ENCODE peak calls at places on chromosome 6, in six cellular contexts. One of them, this sample, is unnamed.

GRCh38 chr6:138105880-138106664 is 1.1 kb downstream of the PERP start:
- DNase-seq in SK-N-SH: no peak
- DNase-seq in GM23248: peak
- DNase-seq in HCT116: no peak
- DNase-seq in neural progenitor cell: peak
- DNase-seq in MM.1S: peak
- DNase-seq in this sample: peak

GRCh38 chr6:159065751-159066329 is 21.0 kb upstream of the TAGAP start:
- DNase-seq in SK-N-SH: no peak
- DNase-seq in MM.1S: no peak
- DNase-seq in neural progenitor cell: no peak
- DNase-seq in GM23248: no peak
- DNase-seq in HCT116: no peak
- DNase-seq in this sample: no peak

GRCh38 chr6:79717989-79718388 is 86.9 kb downstream of the SH3BGRL2 start:
- DNase-seq in neural progenitor cell: no peak
- DNase-seq in GM23248: no peak
- DNase-seq in MM.1S: no peak
- DNase-seq in SK-N-SH: no peak
- DNase-seq in HCT116: no peak
- DNase-seq in this sample: no peak

GRCh38 chr6:43893073-43893472 is 123.1 kb downstream of the VEGFA start:
- DNase-seq in HCT116: no peak
- DNase-seq in MM.1S: no peak
- DNase-seq in neural progenitor cell: peak
- DNase-seq in GM23248: no peak
- DNase-seq in SK-N-SH: no peak
- DNase-seq in this sample: no peak

GRCh38 chr6:159467473-159468041 is 225.5 kb downstream of the SOD2 start:
- DNase-seq in GM23248: peak
- DNase-seq in SK-N-SH: no peak
- DNase-seq in MM.1S: peak
- DNase-seq in HCT116: no peak
- DNase-seq in neural progenitor cell: no peak
- DNase-seq in this sample: no peak

GRCh38 chr6:107658920-107659879 is 164.9 kb downstream of the SCML4 start:
- DNase-seq in neural progenitor cell: no peak
- DNase-seq in GM23248: no peak
- DNase-seq in HCT116: no peak
- DNase-seq in MM.1S: no peak
- DNase-seq in SK-N-SH: no peak
- DNase-seq in this sample: peak

GRCh38 chr6:55652429-55652828 is 73.4 kb upstream of the HMGCLL1 start:
- DNase-seq in HCT116: no peak
- DNase-seq in GM23248: no peak
- DNase-seq in neural progenitor cell: no peak
- DNase-seq in MM.1S: no peak
- DNase-seq in SK-N-SH: no peak
- DNase-seq in this sample: no peak

GRCh38 chr6:20575125-20575524 is 40.9 kb downstream of the CDKAL1 start:
- DNase-seq in neural progenitor cell: no peak
- DNase-seq in GM23248: no peak
- DNase-seq in MM.1S: no peak
- DNase-seq in SK-N-SH: peak
- DNase-seq in HCT116: no peak
- DNase-seq in this sample: no peak

GRCh38 chr6:78810698-78811097 is 56.7 kb upstream of the IRAK1BP1 start:
- DNase-seq in GM23248: peak
- DNase-seq in MM.1S: no peak
- DNase-seq in HCT116: no peak
- DNase-seq in SK-N-SH: no peak
- DNase-seq in neural progenitor cell: no peak
- DNase-seq in this sample: peak

GRCh38 chr6:117933471-117933870 is 26.4 kb downstream of the SLC35F1 start:
- DNase-seq in neural progenitor cell: no peak
- DNase-seq in GM23248: no peak
- DNase-seq in MM.1S: no peak
- DNase-seq in HCT116: no peak
- DNase-seq in SK-N-SH: no peak
- DNase-seq in this sample: no peak

GRCh38 chr6:7479801-7480266 is 61.6 kb upstream of the DSP start:
- DNase-seq in neural progenitor cell: no peak
- DNase-seq in HCT116: peak
- DNase-seq in SK-N-SH: no peak
- DNase-seq in MM.1S: no peak
- DNase-seq in GM23248: peak
- DNase-seq in this sample: peak

GRCh38 chr6:41536884-41537347 is 9.3 kb upstream of the FOXP4 start:
- DNase-seq in neural progenitor cell: no peak
- DNase-seq in SK-N-SH: no peak
- DNase-seq in MM.1S: no peak
- DNase-seq in GM23248: no peak
- DNase-seq in HCT116: peak
- DNase-seq in this sample: peak
- TF ChIP-seq EZH2phosphoT487 in neural progenitor cell: no peak
- TF ChIP-seq EZH2phosphoT487 in SK-N-SH: no peak
- TF ChIP-seq EZH2phosphoT487 in MM.1S: no peak
- TF ChIP-seq EZH2phosphoT487 in GM23248: no peak
- TF ChIP-seq EZH2phosphoT487 in HCT116: no peak
- TF ChIP-seq EZH2phosphoT487 in this sample: no peak

DNA sequence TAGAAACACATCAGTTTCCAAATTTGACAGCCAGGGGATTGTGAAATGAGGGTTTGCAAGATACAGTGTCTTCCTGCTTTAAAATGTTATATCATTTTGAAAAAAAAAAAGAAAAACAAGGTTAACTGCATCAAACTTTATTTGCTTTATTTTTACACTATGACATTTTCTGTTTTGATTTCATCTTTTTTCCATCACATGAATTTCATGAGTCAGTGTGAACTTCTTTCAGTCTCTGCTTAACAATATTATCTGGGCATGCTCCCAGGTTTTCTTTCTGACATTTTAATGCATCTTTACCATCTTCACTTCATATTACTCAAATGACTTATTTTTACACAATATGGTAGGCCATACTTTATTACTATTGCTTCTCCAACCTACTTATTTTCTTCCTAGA is 1.9 kb downstream of the NCOA7 start:
- DNase-seq in SK-N-SH: no peak
- DNase-seq in neural progenitor cell: no peak
- DNase-seq in MM.1S: no peak
- DNase-seq in HCT116: no peak
- DNase-seq in GM23248: peak
- DNase-seq in this sample: no peak
- H3K9ac ChIP-seq in SK-N-SH: peak
- H3K9ac ChIP-seq in neural progenitor cell: no peak
- H3K9ac ChIP-seq in MM.1S: no peak
- H3K9ac ChIP-seq in HCT116: no peak
- H3K9ac ChIP-seq in GM23248: no peak
- H3K9ac ChIP-seq in this sample: no peak

GRCh38 chr6:90097357-90097756 is 199.3 kb downstream of the BACH2 start:
- DNase-seq in neural progenitor cell: no peak
- DNase-seq in HCT116: no peak
- DNase-seq in SK-N-SH: no peak
- DNase-seq in MM.1S: no peak
- DNase-seq in GM23248: no peak
- DNase-seq in this sample: peak
- H3K4me2 ChIP-seq in neural progenitor cell: no peak
- H3K4me2 ChIP-seq in HCT116: no peak
- H3K4me2 ChIP-seq in SK-N-SH: peak
- H3K4me2 ChIP-seq in MM.1S: no peak
- H3K4me2 ChIP-seq in GM23248: peak
- H3K4me2 ChIP-seq in this sample: peak

GRCh38 chr6:33568826-33569570 is 11.1 kb downstream of the BAK1 start:
- DNase-seq in MM.1S: no peak
- DNase-seq in HCT116: no peak
- DNase-seq in SK-N-SH: no peak
- DNase-seq in GM23248: no peak
- DNase-seq in neural progenitor cell: no peak
- DNase-seq in this sample: no peak
- TF ChIP-seq EZH2phosphoT487 in MM.1S: no peak
- TF ChIP-seq EZH2phosphoT487 in HCT116: no peak
- TF ChIP-seq EZH2phosphoT487 in SK-N-SH: no peak
- TF ChIP-seq EZH2phosphoT487 in GM23248: no peak
- TF ChIP-seq EZH2phosphoT487 in neural progenitor cell: no peak
- TF ChIP-seq EZH2phosphoT487 in this sample: no peak

DNA sequence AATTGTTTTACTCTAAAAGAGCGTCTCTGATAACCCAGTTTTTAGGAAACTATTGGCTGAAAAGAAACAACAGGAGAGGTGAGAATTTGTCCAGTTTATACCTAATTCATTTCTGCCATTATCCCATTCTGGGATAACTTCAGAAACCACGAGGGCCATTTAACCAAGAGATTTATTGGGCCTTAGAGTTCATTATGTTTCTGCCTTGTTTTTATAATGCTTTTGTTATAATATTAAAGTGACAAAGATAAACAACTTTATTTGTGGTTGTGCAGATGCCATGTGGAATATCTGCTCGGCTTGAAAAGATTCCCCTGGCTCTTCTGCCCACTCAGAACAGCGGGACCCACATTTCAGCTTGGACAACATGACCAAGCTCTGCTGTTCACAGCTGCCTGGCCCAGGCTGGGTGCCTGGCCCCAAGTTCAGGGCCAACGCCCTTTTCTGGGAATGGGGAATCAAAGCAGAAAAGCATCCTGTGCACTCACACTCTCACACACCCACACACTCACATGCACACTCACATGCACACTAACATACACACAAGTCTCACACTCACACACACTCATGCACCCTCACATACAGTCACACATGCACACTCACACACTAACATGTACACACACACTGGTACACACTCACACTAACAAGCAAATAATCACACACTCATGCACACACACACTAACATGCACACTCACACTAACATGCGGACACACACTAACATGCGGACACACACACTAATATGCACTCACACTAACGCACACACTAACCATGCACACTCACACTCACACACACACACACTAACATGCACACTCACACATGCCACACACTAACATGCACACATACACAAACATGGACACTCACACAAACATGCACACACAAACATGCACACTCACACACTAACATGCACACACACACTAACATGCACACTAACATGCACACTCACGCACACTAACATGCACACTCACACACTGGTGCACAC is 86.7 kb upstream of the NEDD9 start:
- DNase-seq in SK-N-SH: no peak
- DNase-seq in neural progenitor cell: no peak
- DNase-seq in GM23248: peak
- DNase-seq in MM.1S: no peak
- DNase-seq in HCT116: no peak
- DNase-seq in this sample: no peak
- H3K9ac ChIP-seq in SK-N-SH: peak
- H3K9ac ChIP-seq in neural progenitor cell: no peak
- H3K9ac ChIP-seq in GM23248: peak
- H3K9ac ChIP-seq in MM.1S: no peak
- H3K9ac ChIP-seq in HCT116: no peak
- H3K9ac ChIP-seq in this sample: peak

GRCh38 chr6:168180548-168181011 is 101.6 kb upstream of the FRMD1 start:
- DNase-seq in MM.1S: peak
- DNase-seq in GM23248: no peak
- DNase-seq in SK-N-SH: no peak
- DNase-seq in HCT116: no peak
- DNase-seq in neural progenitor cell: no peak
- DNase-seq in this sample: peak
- H3K4me2 ChIP-seq in MM.1S: peak
- H3K4me2 ChIP-seq in GM23248: no peak
- H3K4me2 ChIP-seq in SK-N-SH: no peak
- H3K4me2 ChIP-seq in HCT116: no peak
- H3K4me2 ChIP-seq in neural progenitor cell: no peak
- H3K4me2 ChIP-seq in this sample: no peak

GRCh38 chr6:45741437-45742166 is 274.1 kb downstream of the CLIC5 start:
- DNase-seq in SK-N-SH: no peak
- DNase-seq in MM.1S: peak
- DNase-seq in HCT116: no peak
- DNase-seq in neural progenitor cell: no peak
- DNase-seq in GM23248: peak
- DNase-seq in this sample: no peak
- TF ChIP-seq EZH2phosphoT487 in SK-N-SH: no peak
- TF ChIP-seq EZH2phosphoT487 in MM.1S: no peak
- TF ChIP-seq EZH2phosphoT487 in HCT116: no peak
- TF ChIP-seq EZH2phosphoT487 in neural progenitor cell: no peak
- TF ChIP-seq EZH2phosphoT487 in GM23248: no peak
- TF ChIP-seq EZH2phosphoT487 in this sample: no peak